ENCODE peak calls at places on chromosome 9, in four cellular contexts. R is NCI-H460; N is activated CD8-positive, alpha-beta memory T cell treated with anti-CD3 and anti-CD28 coated beads, Interleukin-2, amount 50 U/mL, for 48 hours; X is activated naive CD4-positive, alpha-beta T cell treated with anti-CD3 and anti-CD28 coated beads, Interleukin-2, amount 50 U/mL, for 16 hours. W is an unnamed sample.

GRCh38 chr9:6715755-6716643 is 41.8 kb upstream of the KDM4C start:
- DNase-seq in X (peak; percentile 69), N (peak; percentile 91), R (no peak), W (peak; percentile 24)

GRCh38 chr9:34025062-34025461 is 23.6 kb downstream of the UBAP2 start:
- DNase-seq in N (no peak), R (no peak), X (no peak), W (no peak)

GRCh38 chr9:121601234-121601633 is 50.2 kb upstream of the DAB2IP start:
- DNase-seq in R (no peak), N (no peak), X (no peak), W (peak; percentile 73)

GRCh38 chr9:18727904-18728303 is 254.0 kb downstream of the ADAMTSL1 start:
- DNase-seq in X (no peak), N (no peak), R (no peak), W (no peak)

GRCh38 chr9:130995399-130995941 is 13.5 kb upstream of the LAMC3 start:
- DNase-seq in N (no peak), X (no peak), R (no peak), W (peak; percentile 48)

GRCh38 chr9:136619742-136620440 is 42.8 kb upstream of the EGFL7 start:
- DNase-seq in R (no peak), N (no peak), X (no peak), W (no peak)

GRCh38 chr9:120413121-120414048 is 166.6 kb downstream of the CDK5RAP2 start:
- DNase-seq in N (no peak), X (no peak), R (no peak), W (no peak)

GRCh38 chr9:36542355-36542754 is 30.3 kb upstream of the MELK start:
- DNase-seq in X (no peak), N (no peak), R (no peak), W (no peak)

GRCh38 chr9:135251331-135251761 is 163.9 kb downstream of the OLFM1 start:
- DNase-seq in X (no peak), R (no peak), N (no peak), W (no peak)

GRCh38 chr9:96021616-96022444 is 146.3 kb downstream of the ERCC6L2 start:
- DNase-seq in X (peak; percentile 29), R (no peak), N (peak; percentile 67), W (peak; percentile 38)

GRCh38 chr9:34976992-34977391 is 12.6 kb upstream of the DNAJB5 start:
- DNase-seq in X (no peak), R (no peak), N (no peak), W (no peak)

GRCh38 chr9:26685857-26686256 is 206.7 kb downstream of the CAAP1 start:
- DNase-seq in N (no peak), R (peak; percentile 0), X (no peak), W (no peak)

GRCh38 chr9:78366827-78367226 is 69.9 kb downstream of the PSAT1 start:
- DNase-seq in R (no peak), X (no peak), N (no peak), W (no peak)

GRCh38 chr9:85013703-85014102 is 344.2 kb downstream of the NTRK2 start:
- DNase-seq in N (no peak), R (no peak), X (no peak), W (no peak)

GRCh38 chr9:77158772-77159513 is 18.4 kb upstream of the VPS13A start:
- DNase-seq in N (no peak), R (peak; percentile 38), X (no peak), W (peak; percentile 60)

GRCh38 chr9:118782790-118783463 is 586.3 kb downstream of the BRINP1 start:
- DNase-seq in X (no peak), R (no peak), N (no peak), W (no peak)

GRCh38 chr9:75903785-75904360 is 13.4 kb downstream of the PCSK5 start:
- DNase-seq in X (no peak), N (no peak), R (no peak), W (no peak)

GRCh38 chr9:33782395-33783152 is 12.8 kb upstream of the PRSS3 start:
- DNase-seq in X (no peak), N (no peak), R (no peak), W (peak; percentile 43)

GRCh38 chr9:26947736-26948135 is 694 bp upstream of the PLAA start:
- DNase-seq in X (peak; percentile 53), N (peak; percentile 64), R (no peak), W (no peak)

GRCh38 chr9:93459432-93459847 is 6.1 kb upstream of the FAM120AOS start:
- DNase-seq in N (no peak), X (no peak), R (no peak), W (no peak)

GRCh38 chr9:132804576-132805295 is 73.3 kb downstream of the AK8 start:
- DNase-seq in N (no peak), R (no peak), X (no peak), W (no peak)

GRCh38 chr9:90925581-90926257 is 124.1 kb downstream of the SYK start:
- DNase-seq in N (no peak), X (no peak), R (no peak), W (peak; percentile 67)

GRCh38 chr9:93054758-93055704 is 3.5 kb upstream of the SUSD3 start:
- DNase-seq in X (no peak), N (no peak), R (no peak), W (no peak)

GRCh38 chr9:81844131-81844567 is 84.1 kb upstream of the SPATA31D4 start:
- DNase-seq in X (no peak), N (no peak), R (no peak), W (no peak)

GRCh38 chr9:91403665-91404543 is 19.7 kb downstream of the NFIL3 start:
- DNase-seq in X (no peak), R (no peak), N (no peak), W (no peak)

GRCh38 chr9:114098021-114098659 is 952 bp downstream of the KIF12 start:
- DNase-seq in N (peak; percentile 65), X (no peak), R (peak; percentile 12), W (peak; percentile 67)

W was measured in GM03348.